ENCODE peak calls at places on chromosomes 11 and 22, in nine cellular contexts. O is H1; X is stimulated activated CD8-positive, alpha-beta memory T cell treated with anti-CD3 and anti-CD28 coated beads, Interleukin-15, amount 100 ng/mL, for 24 hours; G is prostate gland; Y is CD4-positive, alpha-beta T cell; A is NCI-H1436; L is activated naive CD4-positive, alpha-beta T cell treated with Interleukin-2 at 50 U/mL for 16 hours; E is mammary epithelial cell; P is upper lobe of right lung. Q is an unnamed sample.

GRCh38 chr11:69445131-69445470 is 36.4 kb upstream of the LINC01488 start:
- DNase-seq in P (no peak), G (no peak), Y (no peak), A (no peak), L (no peak), O (no peak), E (no peak), X (no peak), Q (no peak)

GRCh38 chr22:21624120-21624879 is 5.5 kb downstream of the YDJC start:
- DNase-seq in A (no peak), G (peak), P (no peak), O (peak), L (peak), Y (peak), E (peak), X (no peak), Q (no peak)

GRCh38 chr11:63762662-63763505 is 5.7 kb downstream of the ZFTA start:
- DNase-seq in Y (no peak), L (no peak), X (no peak), G (no peak), O (peak), A (no peak), P (no peak), E (no peak), Q (no peak)

GRCh38 chr11:37908224-37908558 is 1310.2 kb upstream of the RAG2 start:
- DNase-seq in O (no peak), L (no peak), X (no peak), G (no peak), P (no peak), A (no peak), E (no peak), Y (no peak), Q (no peak)

GRCh38 chr11:17742019-17742418 is 7.4 kb downstream of the KCNC1 start:
- DNase-seq in G (no peak), A (no peak), E (no peak), Y (no peak), O (no peak), L (no peak), X (no peak), P (peak), Q (no peak)

GRCh38 chr11:125372911-125373310 is 123.2 kb downstream of the FEZ1 start:
- DNase-seq in P (no peak), O (no peak), G (no peak), X (no peak), Y (no peak), L (no peak), E (no peak), A (no peak), Q (no peak)

GRCh38 chr11:976431-977160 is 50.9 kb downstream of the AP2A2 start:
- DNase-seq in O (no peak), E (peak), A (no peak), P (no peak), L (no peak), Y (no peak), X (no peak), G (no peak), Q (no peak)

GRCh38 chr11:31964181-31964580 is 126.7 kb upstream of the RCN1 start:
- DNase-seq in X (no peak), E (no peak), P (no peak), L (no peak), Y (no peak), O (no peak), G (no peak), A (no peak), Q (no peak)

GRCh38 chr11:99352642-99353041 is 331.9 kb downstream of the CNTN5 start:
- DNase-seq in X (no peak), P (no peak), L (no peak), G (no peak), A (no peak), E (no peak), O (no peak), Y (no peak), Q (no peak)

GRCh38 chr11:13292970-13293369 is 15.4 kb downstream of the BMAL1 start:
- DNase-seq in G (no peak), A (no peak), Y (no peak), O (no peak), L (no peak), E (no peak), X (no peak), P (no peak), Q (no peak)